ENCODE peak calls at places on chromosomes 12 and 14, in four cellular contexts. One of them, this sample, is unnamed.

GRCh38 chr14:102749833-102750775 is 27.1 kb upstream of the TRAF3 start:
- DNase-seq in H1: no peak
- DNase-seq in SK-N-SH: no peak
- DNase-seq in GM12891: no peak
- DNase-seq in this sample: no peak

GRCh38 chr12:111453071-111453989 is 47.6 kb downstream of the SH2B3 start:
- DNase-seq in H1: no peak
- DNase-seq in SK-N-SH: no peak
- DNase-seq in GM12891: no peak
- DNase-seq in this sample: no peak

GRCh38 chr14:71143391-71144290 is 236.4 kb downstream of the PCNX1 start:
- DNase-seq in H1: no peak
- DNase-seq in SK-N-SH: no peak
- DNase-seq in GM12891: no peak
- DNase-seq in this sample: no peak

GRCh38 chr12:131944601-131945251 is 5.0 kb upstream of the EP400 start:
- DNase-seq in H1: no peak
- DNase-seq in SK-N-SH: peak
- DNase-seq in GM12891: no peak
- DNase-seq in this sample: no peak

GRCh38 chr12:27474344-27474743 is 27.8 kb downstream of the SMCO2 start:
- DNase-seq in H1: no peak
- DNase-seq in SK-N-SH: no peak
- DNase-seq in GM12891: no peak
- DNase-seq in this sample: no peak

GRCh38 chr12:124994435-124994975 is 1.1 kb downstream of the BRI3BP start:
- DNase-seq in H1: no peak
- DNase-seq in SK-N-SH: no peak
- DNase-seq in GM12891: no peak
- DNase-seq in this sample: no peak

GRCh38 chr12:108129017-108129812 is at the start of gene WSCD2:
- DNase-seq in H1: peak
- DNase-seq in SK-N-SH: peak
- DNase-seq in GM12891: peak
- DNase-seq in this sample: no peak

GRCh38 chr12:113246478-113247122 is 25.3 kb downstream of the TPCN1 start:
- DNase-seq in H1: no peak
- DNase-seq in SK-N-SH: no peak
- DNase-seq in GM12891: no peak
- DNase-seq in this sample: no peak

GRCh38 chr14:99904506-99904905 is 111.3 kb downstream of the EML1 start:
- DNase-seq in H1: no peak
- DNase-seq in SK-N-SH: no peak
- DNase-seq in GM12891: no peak
- DNase-seq in this sample: no peak

GRCh38 chr14:73764881-73765280 is 50.7 kb upstream of the PNMA1 start:
- DNase-seq in H1: no peak
- DNase-seq in SK-N-SH: no peak
- DNase-seq in GM12891: no peak
- DNase-seq in this sample: no peak

GRCh38 chr14:79186523-79186922 is 1016.4 kb downstream of the NRXN3 start:
- DNase-seq in H1: no peak
- DNase-seq in SK-N-SH: no peak
- DNase-seq in GM12891: no peak
- DNase-seq in this sample: no peak

GRCh38 chr14:47278233-47278842 is 397.1 kb downstream of the MDGA2 start:
- DNase-seq in H1: peak
- DNase-seq in SK-N-SH: peak
- DNase-seq in GM12891: peak
- DNase-seq in this sample: peak

GRCh38 chr14:92997343-92998061 is 74.6 kb downstream of the CHGA start:
- DNase-seq in H1: no peak
- DNase-seq in SK-N-SH: peak
- DNase-seq in GM12891: no peak
- DNase-seq in this sample: no peak

GRCh38 chr12:31456562-31456961 is 130.6 kb upstream of the SINHCAF start:
- DNase-seq in H1: no peak
- DNase-seq in SK-N-SH: no peak
- DNase-seq in GM12891: no peak
- DNase-seq in this sample: no peak

GRCh38 chr14:67541448-67542387 is 8.6 kb downstream of the PLEKHH1 start:
- DNase-seq in H1: no peak
- DNase-seq in SK-N-SH: no peak
- DNase-seq in GM12891: no peak
- DNase-seq in this sample: no peak

GRCh38 chr12:67667276-67668073 is 18.9 kb downstream of the DYRK2 start:
- DNase-seq in H1: no peak
- DNase-seq in SK-N-SH: no peak
- DNase-seq in GM12891: no peak
- DNase-seq in this sample: no peak

GRCh38 chr12:79871621-79872020 is 63.3 kb downstream of the PPP1R12A start:
- DNase-seq in H1: no peak
- DNase-seq in SK-N-SH: no peak
- DNase-seq in GM12891: no peak
- DNase-seq in this sample: no peak

GRCh38 chr14:59067135-59067894 is 121.2 kb upstream of the DAAM1 start:
- DNase-seq in H1: no peak
- DNase-seq in SK-N-SH: no peak
- DNase-seq in GM12891: no peak
- DNase-seq in this sample: no peak

GRCh38 chr12:46617167-46617566 is 208.6 kb downstream of the SLC38A4 start:
- DNase-seq in H1: no peak
- DNase-seq in SK-N-SH: no peak
- DNase-seq in GM12891: no peak
- DNase-seq in this sample: no peak

GRCh38 chr12:43241971-43242370 is 310.0 kb downstream of the ADAMTS20 start:
- DNase-seq in H1: no peak
- DNase-seq in SK-N-SH: no peak
- DNase-seq in GM12891: no peak
- DNase-seq in this sample: no peak

GRCh38 chr12:39354955-39355354 is 88.0 kb downstream of the KIF21A start:
- DNase-seq in H1: no peak
- DNase-seq in SK-N-SH: no peak
- DNase-seq in GM12891: no peak
- DNase-seq in this sample: no peak

GRCh38 chr12:89024580-89024979 is 327.7 kb downstream of the DUSP6 start:
- DNase-seq in H1: no peak
- DNase-seq in SK-N-SH: no peak
- DNase-seq in GM12891: no peak
- DNase-seq in this sample: no peak

GRCh38 chr12:16880864-16881285 is 274.9 kb upstream of the LMO3 start:
- DNase-seq in H1: peak
- DNase-seq in SK-N-SH: peak
- DNase-seq in GM12891: no peak
- DNase-seq in this sample: no peak

GRCh38 chr12:89517648-89518047 is 6.9 kb downstream of the GALNT4 start:
- DNase-seq in H1: no peak
- DNase-seq in SK-N-SH: no peak
- DNase-seq in GM12891: no peak
- DNase-seq in this sample: no peak

DNA sequence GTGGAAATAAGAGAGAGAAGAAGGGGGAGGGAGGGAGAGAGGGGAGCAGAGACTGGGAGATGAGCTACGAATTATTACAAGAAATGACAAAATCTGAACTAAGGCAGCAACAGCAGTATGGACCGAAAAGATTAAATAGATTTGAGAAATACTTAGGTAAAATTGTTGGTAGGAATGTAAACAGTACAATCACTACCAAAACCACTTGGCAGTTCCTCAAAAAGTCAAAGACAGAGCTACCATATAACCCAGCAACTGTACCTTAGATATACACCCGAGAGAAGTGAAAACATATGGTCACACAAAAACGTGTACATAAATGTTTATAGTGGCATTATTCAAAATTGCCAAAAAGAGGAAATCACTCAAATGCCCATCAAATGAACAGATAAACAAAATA is 14.1 kb downstream of the KRAS start:
- DNase-seq in H1: no peak
- DNase-seq in SK-N-SH: no peak
- DNase-seq in GM12891: no peak
- DNase-seq in this sample: no peak
- TF ChIP-seq TAF1 in H1: no peak
- TF ChIP-seq TAF1 in SK-N-SH: no peak
- TF ChIP-seq TAF1 in GM12891: no peak
- TF ChIP-seq TAF1 in this sample: no peak

DNA sequence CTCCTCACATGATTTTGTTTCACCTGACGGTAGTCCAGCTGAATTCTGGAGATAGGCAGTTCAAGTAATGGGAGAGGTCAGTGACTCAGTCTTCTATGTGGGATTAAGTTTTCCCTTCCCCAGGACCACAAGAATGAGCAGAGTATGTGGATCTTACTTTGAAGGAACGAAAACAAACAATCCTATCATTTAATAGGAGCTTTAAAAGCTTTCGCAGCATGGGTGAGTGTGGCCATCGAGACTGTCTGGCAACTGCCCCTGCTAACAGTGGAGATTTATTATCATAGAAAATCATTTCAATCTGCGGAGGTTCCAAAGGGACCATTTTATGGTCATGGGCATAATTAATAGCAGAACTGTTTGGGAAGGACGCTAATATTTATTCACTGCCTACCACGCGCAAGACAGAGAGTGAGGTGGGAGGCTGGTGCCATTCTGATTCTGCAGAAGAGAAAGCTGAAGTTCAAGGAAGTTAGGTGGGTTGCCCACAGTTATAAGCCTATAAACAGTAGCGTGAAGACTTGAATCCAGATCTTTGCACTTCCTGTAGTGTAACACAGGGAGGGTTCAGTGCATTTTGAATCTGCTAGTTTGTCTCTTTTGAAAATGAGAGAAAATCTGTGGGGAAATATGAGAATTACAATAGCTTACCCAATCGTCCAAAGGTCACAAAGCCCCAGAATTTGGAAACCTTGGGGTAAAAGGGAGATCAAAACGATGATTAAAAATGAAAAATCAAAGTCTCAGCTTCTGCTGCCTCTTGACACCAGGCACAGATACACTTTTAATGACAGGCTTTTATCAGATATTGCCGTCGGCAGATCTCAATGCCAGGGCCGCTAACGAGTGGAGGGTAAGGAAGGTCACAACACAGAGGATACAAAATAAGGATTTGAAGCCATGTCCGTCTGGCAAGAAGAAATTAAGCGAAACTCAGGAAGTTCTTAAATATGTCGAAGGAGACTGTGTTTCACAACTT is 209.6 kb downstream of the CRADD start:
- DNase-seq in H1: no peak
- DNase-seq in SK-N-SH: peak
- DNase-seq in GM12891: no peak
- DNase-seq in this sample: no peak
- TF ChIP-seq TAF1 in H1: no peak
- TF ChIP-seq TAF1 in SK-N-SH: no peak
- TF ChIP-seq TAF1 in GM12891: no peak
- TF ChIP-seq TAF1 in this sample: no peak

GRCh38 chr12:118983147-118983824 is 1.9 kb downstream of the SRRM4 start:
- DNase-seq in H1: no peak
- DNase-seq in SK-N-SH: peak
- DNase-seq in GM12891: no peak
- DNase-seq in this sample: no peak

GRCh38 chr12:118982308-118982707 is 967 bp downstream of the SRRM4 start:
- DNase-seq in H1: no peak
- DNase-seq in SK-N-SH: no peak
- DNase-seq in GM12891: no peak
- DNase-seq in this sample: no peak

GRCh38 chr12:118981285-118982201 is at the start of gene SRRM4:
- DNase-seq in H1: peak
- DNase-seq in SK-N-SH: peak
- DNase-seq in GM12891: peak
- DNase-seq in this sample: peak

GRCh38 chr12:118980407-118981014 is 830 bp upstream of the SRRM4 start:
- DNase-seq in H1: no peak
- DNase-seq in SK-N-SH: peak
- DNase-seq in GM12891: no peak
- DNase-seq in this sample: peak

GRCh38 chr12:118979763-118980406 is 1.5 kb upstream of the SRRM4 start:
- DNase-seq in H1: peak
- DNase-seq in SK-N-SH: peak
- DNase-seq in GM12891: peak
- DNase-seq in this sample: peak
- TF ChIP-seq TAF1 in H1: no peak
- TF ChIP-seq TAF1 in SK-N-SH: no peak
- TF ChIP-seq TAF1 in GM12891: no peak
- TF ChIP-seq TAF1 in this sample: no peak

GRCh38 chr14:65255029-65255545 is 152.8 kb upstream of the MAX start:
- DNase-seq in H1: no peak
- DNase-seq in SK-N-SH: peak
- DNase-seq in GM12891: no peak
- DNase-seq in this sample: no peak
- TF ChIP-seq TAF1 in H1: no peak
- TF ChIP-seq TAF1 in SK-N-SH: no peak
- TF ChIP-seq TAF1 in GM12891: no peak
- TF ChIP-seq TAF1 in this sample: no peak

GRCh38 chr14:61569783-61570182 is 125.5 kb upstream of the HIF1A start:
- DNase-seq in H1: no peak
- DNase-seq in SK-N-SH: no peak
- DNase-seq in GM12891: no peak
- DNase-seq in this sample: no peak

GRCh38 chr14:61570961-61571299 is 124.4 kb upstream of the HIF1A start:
- DNase-seq in H1: no peak
- DNase-seq in SK-N-SH: no peak
- DNase-seq in GM12891: no peak
- DNase-seq in this sample: no peak

GRCh38 chr14:61571931-61572330 is 123.4 kb upstream of the HIF1A start:
- DNase-seq in H1: no peak
- DNase-seq in SK-N-SH: no peak
- DNase-seq in GM12891: no peak
- DNase-seq in this sample: no peak

GRCh38 chr14:61569308-61569707 is 126.0 kb upstream of the HIF1A start:
- DNase-seq in H1: no peak
- DNase-seq in SK-N-SH: no peak
- DNase-seq in GM12891: no peak
- DNase-seq in this sample: no peak

GRCh38 chr14:61570188-61570960 is 124.9 kb upstream of the HIF1A start:
- DNase-seq in H1: no peak
- DNase-seq in SK-N-SH: no peak
- DNase-seq in GM12891: no peak
- DNase-seq in this sample: no peak
- TF ChIP-seq TAF1 in H1: no peak
- TF ChIP-seq TAF1 in SK-N-SH: no peak
- TF ChIP-seq TAF1 in GM12891: no peak
- TF ChIP-seq TAF1 in this sample: no peak

GRCh38 chr12:28870839-28871440 is 278.1 kb upstream of the FAR2 start:
- DNase-seq in H1: no peak
- DNase-seq in SK-N-SH: no peak
- DNase-seq in GM12891: no peak
- DNase-seq in this sample: no peak
- TF ChIP-seq TAF1 in H1: no peak
- TF ChIP-seq TAF1 in SK-N-SH: no peak
- TF ChIP-seq TAF1 in GM12891: no peak
- TF ChIP-seq TAF1 in this sample: no peak

This sample was measured in GM12892.